ENCODE peak calls at places on chromosomes 6 and 20, in five cellular contexts. Y is coronary artery, W is T follicular helper cell, T is GM04504, S is ELR. M is an unnamed sample.
A peak's percentile ranks its signal among the peaks of the same experiment; 100 is the strongest.

GRCh38 chr6:34021001-34021838 is 124.7 kb downstream of the GRM4 start:
- DNase-seq in Y (no peak), W (no peak), S (no peak), T (no peak), M (no peak)

GRCh38 chr6:16319813-16320532 is 81.6 kb downstream of the GMPR start:
- DNase-seq in Y (peak; percentile 88), W (peak; percentile 69), T (peak; percentile 87), S (peak; percentile 94), M (peak; percentile 59)

GRCh38 chr6:131762984-131763383 is 44.8 kb upstream of the ENPP1 start:
- DNase-seq in W (no peak), T (no peak), S (peak; percentile 15), Y (no peak), M (no peak)

GRCh38 chr6:166393535-166393823 is 10.7 kb upstream of the MPC1 start:
- DNase-seq in T (no peak), S (no peak), W (no peak), Y (no peak), M (no peak)

GRCh38 chr20:1307171-1307570 is 21.8 kb downstream of the SDCBP2 start:
- DNase-seq in S (no peak), W (no peak), T (no peak), Y (no peak), M (no peak)

GRCh38 chr6:132247381-132248159 is 153.7 kb downstream of the MOXD1 start:
- DNase-seq in Y (no peak), S (no peak), T (no peak), W (no peak), M (no peak)

GRCh38 chr6:30880563-30881252 is 3.6 kb upstream of the DDR1 start:
- DNase-seq in Y (no peak), S (no peak), T (no peak), W (no peak), M (no peak)

GRCh38 chr20:54643761-54644160 is 168.4 kb downstream of the DOK5 start:
- DNase-seq in W (no peak), Y (no peak), T (peak; percentile 39), S (no peak), M (no peak)

GRCh38 chr6:107414246-107414645 is 45.1 kb downstream of the PDSS2 start:
- DNase-seq in T (no peak), S (no peak), Y (no peak), W (no peak), M (no peak)

GRCh38 chr6:15496345-15497131 is 166.3 kb downstream of the DTNBP1 start:
- DNase-seq in S (no peak), T (no peak), Y (no peak), W (no peak), M (no peak)

GRCh38 chr20:10505320-10506226 is 70.5 kb downstream of the SLX4IP start:
- DNase-seq in Y (no peak), W (no peak), T (no peak), S (no peak), M (no peak)

GRCh38 chr6:86859513-86859912 is 77.8 kb upstream of the HTR1E start:
- DNase-seq in T (no peak), S (no peak), W (no peak), Y (no peak), M (no peak)

GRCh38 chr20:59873409-59873808 is 60.0 kb downstream of the SYCP2 start:
- DNase-seq in T (no peak), W (no peak), S (no peak), Y (no peak), M (no peak)

GRCh38 chr6:119322715-119323350 is 26.7 kb downstream of the MAN1A1 start:
- DNase-seq in W (peak; percentile 20), T (no peak), Y (no peak), S (no peak), M (peak; percentile 5)

GRCh38 chr6:137893726-137894125 is 26.7 kb downstream of the TNFAIP3 start:
- DNase-seq in W (no peak), Y (no peak), S (peak; percentile 53), T (no peak), M (no peak)

GRCh38 chr20:37526238-37526838 is 1.3 kb downstream of the BLCAP start:
- DNase-seq in W (no peak), S (peak; percentile 74), T (no peak), Y (peak; percentile 74), M (no peak)

GRCh38 chr6:167805349-167806060 is 21.2 kb upstream of the AFDN start:
- DNase-seq in S (no peak), T (no peak), Y (no peak), W (no peak), M (no peak)

GRCh38 chr6:5260111-5260620 is 584 bp downstream of the LYRM4 start:
- DNase-seq in S (peak; percentile 87), T (peak; percentile 12), W (peak; percentile 68), Y (no peak), M (peak; percentile 55)

GRCh38 chr6:157627195-157627966 is 195.7 kb upstream of the SNX9 start:
- DNase-seq in T (no peak), S (no peak), W (no peak), Y (no peak), M (no peak)

M was measured in T-helper 9 cell.